ENCODE peak calls at places on chromosomes 3 and 15, in four cellular contexts. K is IMR-90, V is H1, X is neuronal stem cell. S is an unnamed sample.

GRCh38 chr3:49422379-49423248 is at the start of gene AMT:
- DNase-seq in V (peak; percentile 85), X (peak; percentile 74), K (peak; percentile 30), S (peak; percentile 91)

GRCh38 chr3:180180795-180181194 is 144.1 kb upstream of the PEX5L start:
- DNase-seq in X (no peak), V (no peak), K (peak; percentile 36), S (no peak)

GRCh38 chr3:155815030-155815429 is 9.0 kb upstream of the C3orf33 start:
- DNase-seq in K (no peak), X (no peak), V (no peak), S (no peak)

GRCh38 chr3:179513867-179514266 is 48.9 kb upstream of the ACTL6A start:
- DNase-seq in K (peak; percentile 33), V (no peak), X (no peak), S (no peak)

GRCh38 chr3:16504242-16504641 is 9.3 kb downstream of the RFTN1 start:
- DNase-seq in V (no peak), X (no peak), K (peak; percentile 48), S (no peak)

GRCh38 chr3:143070977-143071551 is 48.5 kb upstream of the CHST2 start:
- DNase-seq in V (no peak), X (no peak), K (peak; percentile 82), S (peak; percentile 79)

GRCh38 chr3:8556470-8556869 is 54.8 kb downstream of the LMCD1 start:
- DNase-seq in V (no peak), K (no peak), X (no peak), S (no peak)

GRCh38 chr15:57509121-57509520 is 82.6 kb upstream of the MYZAP start:
- DNase-seq in V (no peak), X (peak; percentile 47), K (no peak), S (no peak)

GRCh38 chr3:113485161-113485609 is 29.8 kb downstream of the SPICE1 start:
- DNase-seq in K (no peak), V (no peak), X (no peak), S (no peak)

GRCh38 chr3:189202583-189202982 is 30.8 kb downstream of the TPRG1 start:
- DNase-seq in X (no peak), K (no peak), V (no peak), S (no peak)

GRCh38 chr15:41258706-41259471 is 27.8 kb downstream of the CHP1 start:
- DNase-seq in X (no peak), V (no peak), K (peak; percentile 77), S (no peak)

GRCh38 chr3:115100172-115100571 is 46.9 kb downstream of the ZBTB20 start:
- DNase-seq in K (peak; percentile 70), X (no peak), V (no peak), S (no peak)

GRCh38 chr15:78035319-78035718 is 42.2 kb downstream of the TBC1D2B start:
- DNase-seq in K (no peak), X (no peak), V (no peak), S (no peak)

GRCh38 chr3:30585654-30586053 is 20.7 kb upstream of the TGFBR2 start:
- DNase-seq in X (no peak), V (no peak), K (no peak), S (no peak)

GRCh38 chr3:197168606-197169005 is 129.8 kb downstream of the DLG1 start:
- DNase-seq in V (no peak), K (peak; percentile 38), X (no peak), S (no peak)

GRCh38 chr15:36880913-36881290 is 219.4 kb downstream of the MEIS2 start:
- DNase-seq in V (no peak), X (no peak), K (no peak), S (no peak)

GRCh38 chr15:32706704-32707103 is 11.1 kb upstream of the GREM1 start:
- DNase-seq in K (no peak), X (no peak), V (no peak), S (no peak)

GRCh38 chr15:83208357-83208661 is 686 bp upstream of the HDGFL3 start:
- DNase-seq in V (no peak), X (no peak), K (no peak), S (no peak)
- H3K14ac ChIP-seq in V (no peak overlapping the region), X (no peak overlapping the region), K (no peak overlapping the region), S (peak overlapping the region; percentile 6)

GRCh38 chr3:191362036-191362435 is 31.7 kb upstream of the UTS2B start:
- DNase-seq in X (no peak), K (no peak), V (no peak), S (no peak)
- H3K36me3 ChIP-seq in X (peaks cover 11% of the 10 kb centered on the region), K (peaks cover 38% of the 10 kb centered on the region), V (no peaks in the 10 kb centered on the region), S (peaks cover 4% of the 10 kb centered on the region)

GRCh38 chr3:25453521-25454410 is 25.7 kb downstream of the RARB start:
- DNase-seq in K (peak; percentile 51), X (no peak), V (no peak), S (peak; percentile 19)
- H3K4me1 ChIP-seq in K (peaks cover 4% of the 10 kb centered on the region), X (peaks cover 38% of the 10 kb centered on the region), V (no peaks in the 10 kb centered on the region), S (peaks cover 4% of the 10 kb centered on the region)

GRCh38 chr15:68817304-68818087 is 3.2 kb downstream of the ANP32A start:
- DNase-seq in V (peak; percentile 61), K (peak; percentile 58), X (peak; percentile 42), S (peak; percentile 64)
- H3K14ac ChIP-seq in V (no peak overlapping the region), K (peak overlapping the region; percentile 94), X (no peak overlapping the region), S (peak overlapping the region; percentile 98)

S was measured in trophoblast cell.